ENCODE peak calls at places on chromosomes 13 and 19, in nine cellular contexts. A, P, J, O, Q, M, Z, S and B are unnamed samples.

GRCh38 chr13:77372275-77372674 is 45.4 kb upstream of the MYCBP2 start:
- DNase-seq in Z (no peak), P (no peak), S (no peak), M (no peak), O (no peak), A (no peak), J (no peak), Q (no peak), B (peak)

GRCh38 chr13:80132741-80133601 is 208.0 kb downstream of the SPRY2 start:
- DNase-seq in Q (no peak), A (peak), O (peak), M (no peak), P (peak), S (no peak), J (peak), Z (no peak), B (peak)

GRCh38 chr13:45396548-45397095 is 21.6 kb downstream of the SLC25A30 start:
- DNase-seq in M (no peak), Q (no peak), J (no peak), P (peak), O (no peak), A (no peak), Z (no peak), S (no peak), B (no peak)

GRCh38 chr19:38596057-38596981 is 21.4 kb downstream of the MAP4K1 start:
- DNase-seq in M (no peak), J (peak), A (no peak), S (no peak), O (no peak), Q (peak), Z (no peak), P (peak), B (no peak)

GRCh38 chr19:3653865-3654513 is 27.4 kb upstream of the CACTIN start:
- DNase-seq in J (no peak), S (no peak), M (no peak), Q (no peak), P (no peak), Z (no peak), A (no peak), O (no peak), B (no peak)

GRCh38 chr19:45653634-45654033 is 14.4 kb upstream of the GIPR start:
- DNase-seq in O (no peak), P (no peak), Z (no peak), Q (no peak), J (no peak), S (no peak), A (no peak), M (no peak), B (no peak)

GRCh38 chr19:4693471-4694121 is 23.5 kb upstream of the MYDGF start:
- DNase-seq in P (no peak), O (no peak), Z (no peak), S (no peak), M (no peak), J (no peak), Q (no peak), A (no peak), B (no peak)

GRCh38 chr19:18659281-18660050 is 22.6 kb downstream of the KLHL26 start:
- DNase-seq in S (no peak), Q (no peak), P (no peak), M (no peak), J (no peak), O (peak), A (no peak), Z (no peak), B (peak)

GRCh38 chr13:111017755-111018487 is 97.2 kb upstream of the ARHGEF7 start:
- DNase-seq in Z (no peak), A (no peak), Q (no peak), S (no peak), M (no peak), O (no peak), P (no peak), J (no peak), B (no peak)

GRCh38 chr19:16342002-16342715 is 17.5 kb downstream of the KLF2 start:
- DNase-seq in J (peak), M (no peak), O (peak), Z (no peak), A (no peak), Q (no peak), S (no peak), P (peak), B (peak)

GRCh38 chr13:82702513-82702912 is 1179.8 kb downstream of the SLITRK1 start:
- DNase-seq in S (no peak), O (no peak), Z (no peak), A (no peak), Q (no peak), M (no peak), P (no peak), J (no peak), B (no peak)

GRCh38 chr13:23678768-23679167 is 108.6 kb downstream of the TNFRSF19 start:
- DNase-seq in Q (no peak), M (peak), Z (no peak), J (no peak), S (no peak), P (no peak), O (no peak), A (no peak), B (peak)

GRCh38 chr19:4367781-4368127 is 24.4 kb downstream of the MPND start:
- DNase-seq in S (no peak), P (no peak), O (no peak), A (no peak), M (no peak), Z (no peak), J (no peak), Q (no peak), B (no peak)

GRCh38 chr19:10353793-10354391 is 14.5 kb upstream of the ICAM3 start:
- DNase-seq in O (peak), J (peak), Q (no peak), S (no peak), P (peak), M (no peak), Z (no peak), A (no peak), B (no peak)

GRCh38 chr19:38826856-38827551 is 4.6 kb downstream of the ECH1 start:
- DNase-seq in Z (no peak), A (no peak), M (no peak), S (no peak), Q (no peak), O (no peak), J (no peak), P (peak), B (no peak)

GRCh38 chr13:29707876-29708543 is 112.5 kb upstream of the SLC7A1 start:
- DNase-seq in Z (no peak), O (no peak), S (no peak), M (peak), J (no peak), P (peak), A (peak), Q (peak), B (peak)

GRCh38 chr13:40153516-40153915 is 498.1 kb downstream of the COG6 start:
- DNase-seq in O (no peak), S (no peak), A (no peak), J (peak), Z (no peak), M (no peak), Q (no peak), P (no peak), B (no peak)

GRCh38 chr13:110065780-110066179 is 241.2 kb downstream of the COL4A1 start:
- DNase-seq in M (no peak), A (no peak), Q (no peak), Z (no peak), O (no peak), P (no peak), S (no peak), J (no peak), B (no peak)

GRCh38 chr19:40613669-40614594 is 12.8 kb downstream of the LTBP4 start:
- DNase-seq in S (peak), J (peak), Q (no peak), P (peak), O (peak), M (peak), Z (no peak), A (peak), B (peak)

GRCh38 chr13:51380269-51380668 is 40.8 kb downstream of the SERPINE3 start:
- DNase-seq in A (peak), P (no peak), J (no peak), Q (no peak), Z (peak), S (no peak), O (no peak), M (no peak), B (peak)

GRCh38 chr13:113641426-113641825 is 16.6 kb downstream of the ATP4B start:
- DNase-seq in A (no peak), O (peak), M (no peak), Z (no peak), Q (no peak), P (no peak), J (no peak), S (peak), B (no peak)

GRCh38 chr13:50224534-50224933 is 209.3 kb downstream of the KCNRG start:
- DNase-seq in Q (no peak), Z (no peak), S (no peak), J (no peak), P (no peak), O (no peak), M (no peak), A (peak), B (peak)

GRCh38 chr13:101210774-101211173 is 205.5 kb downstream of the NALCN start:
- DNase-seq in Q (no peak), S (no peak), A (no peak), Z (no peak), M (no peak), O (no peak), P (no peak), J (no peak), B (no peak)

GRCh38 chr19:30325657-30326056 is 46.5 kb upstream of the ZNF536 start:
- DNase-seq in M (no peak), O (no peak), P (no peak), Q (no peak), Z (no peak), S (no peak), A (no peak), J (no peak), B (no peak)

GRCh38 chr19:21052902-21053301 is 29.1 kb upstream of the ZNF714 start:
- DNase-seq in O (no peak), J (no peak), A (no peak), S (no peak), M (no peak), Q (no peak), P (no peak), Z (no peak), B (no peak)

GRCh38 chr13:44243198-44243852 is 130.3 kb upstream of the SERP2 start:
- DNase-seq in O (no peak), A (peak), P (no peak), Q (no peak), Z (peak), S (no peak), M (peak), J (no peak), B (peak)
- TF ChIP-seq CTCF in O (peak), A (no peak), P (no peak), Q (no peak), Z (peak), S (peak), M (peak), J (no peak), B (peak)

DNA sequence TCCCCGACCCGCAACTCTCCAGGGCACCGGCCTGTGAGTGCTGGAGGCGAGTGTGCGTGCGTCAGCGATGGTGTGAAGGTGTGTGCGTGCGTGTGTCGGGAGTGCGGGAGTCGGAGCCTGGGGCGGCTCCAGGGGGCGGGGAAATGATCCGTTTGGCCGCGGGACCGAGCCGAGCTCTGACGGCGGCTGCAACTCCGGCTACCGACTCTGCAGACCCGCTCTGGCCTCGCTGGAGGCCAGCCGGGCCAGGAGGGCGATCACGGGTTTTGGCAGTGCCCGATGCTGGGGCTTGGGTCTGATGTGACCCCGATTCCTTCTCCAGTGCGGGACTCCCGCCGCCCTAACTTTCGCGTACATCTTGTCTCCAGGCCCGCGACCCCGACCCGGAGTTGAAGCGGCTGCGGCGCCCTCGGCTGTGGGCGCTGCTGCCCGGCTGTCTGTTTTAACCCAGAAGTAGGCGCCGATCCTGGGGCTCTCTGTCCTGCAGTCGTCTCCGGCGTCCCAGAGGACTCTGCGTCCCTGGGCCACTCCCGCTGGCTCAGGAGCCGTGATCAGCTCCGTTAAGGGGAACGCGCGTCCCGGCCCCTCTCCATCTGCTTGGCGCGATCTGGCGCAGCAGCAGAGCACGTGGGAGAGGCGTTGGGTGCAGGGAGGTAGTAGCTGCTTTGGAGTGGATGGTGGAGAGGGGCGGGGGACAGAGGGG is 1.2 kb downstream of the CHST8 start:
- DNase-seq in Q (no peak), P (no peak), O (no peak), J (no peak), A (no peak), S (no peak), M (no peak), Z (no peak), B (no peak)
- H3K4me3 ChIP-seq in Q (no peak), P (peak), O (peak), J (no peak), A (peak), S (peak), M (peak), Z (no peak), B (no peak)

DNA sequence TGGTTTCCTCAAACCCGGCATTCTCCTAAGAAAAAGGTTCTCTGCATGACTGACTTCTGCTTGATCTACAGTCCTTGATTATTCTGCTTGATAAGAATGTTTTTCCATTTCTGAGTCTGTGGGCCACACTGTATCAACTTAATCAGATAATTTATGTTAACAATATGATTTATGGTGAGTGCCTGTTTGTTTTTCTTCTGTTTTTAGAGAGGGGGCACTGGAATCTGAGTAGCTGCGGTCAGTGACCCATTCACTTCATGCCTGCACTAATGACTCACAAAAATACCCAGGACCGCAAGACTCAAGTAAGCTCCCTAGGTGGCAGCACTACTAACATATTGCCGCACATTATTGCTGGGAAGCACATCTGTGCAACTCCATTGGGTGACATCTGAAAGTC is 542.3 kb upstream of the ATXN8OS start:
- DNase-seq in O (no peak), Q (no peak), M (no peak), P (peak), J (no peak), A (peak), S (no peak), Z (peak), B (no peak)
- TF ChIP-seq CTCF in O (no peak), Q (no peak), M (peak), P (no peak), J (no peak), A (peak), S (no peak), Z (peak), B (no peak)

DNA sequence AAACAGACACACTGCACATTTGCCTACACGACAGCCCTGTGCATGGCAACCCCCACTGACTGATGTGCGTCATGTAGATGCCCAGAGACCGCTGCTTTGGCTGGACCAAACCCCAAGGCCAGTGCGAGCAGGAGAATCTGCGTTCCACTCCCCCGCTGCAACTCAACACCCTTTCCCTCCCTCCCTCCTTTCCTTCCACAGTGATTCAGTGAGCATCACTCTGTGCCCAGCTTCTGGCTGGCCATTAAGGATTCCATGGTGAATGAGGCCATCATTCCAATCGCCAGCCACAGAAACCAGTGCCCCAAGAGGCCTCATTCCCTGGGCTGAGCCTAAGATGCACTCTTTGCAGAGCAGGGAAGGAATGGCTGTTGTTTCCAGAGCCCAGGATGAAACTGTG is 61.6 kb downstream of the GSX1 start:
- DNase-seq in A (no peak), Z (no peak), S (no peak), O (no peak), Q (no peak), P (peak), J (no peak), M (no peak), B (peak)
- H3K4me3 ChIP-seq in A (no peak), Z (no peak), S (no peak), O (no peak), Q (no peak), P (no peak), J (no peak), M (no peak), B (no peak)